ENCODE peak calls at places on chromosomes 3 and 15, in five cellular contexts. R, W, H, L and X are unnamed samples.
A peak's percentile ranks its signal among the peaks of the same experiment; 100 is the strongest.

GRCh38 chr3:138945646-138946553 is 1.0 kb downstream of the FOXL2 start:
- DNase-seq in R (no peak), W (peak; percentile 23), H (no peak), L (no peak), X (peak; percentile 78)

GRCh38 chr3:43309372-43310305 is 23.3 kb downstream of the SNRK start:
- DNase-seq in R (no peak), W (no peak), H (no peak), L (no peak), X (no peak)

GRCh38 chr15:68817304-68818087 is 3.2 kb downstream of the ANP32A start:
- DNase-seq in R (peak; percentile 42), W (peak; percentile 58), H (no peak), L (peak; percentile 79), X (peak; percentile 80)

GRCh38 chr3:29771602-29772001 is 490.7 kb downstream of the RBMS3 start:
- DNase-seq in R (no peak), W (no peak), H (no peak), L (no peak), X (peak; percentile 21)

GRCh38 chr3:110984456-110985250 is 87.0 kb upstream of the NECTIN3 start:
- DNase-seq in R (no peak), W (no peak), H (no peak), L (no peak), X (no peak)

GRCh38 chr3:8794247-8794646 is 24.8 kb upstream of the OXTR start:
- DNase-seq in R (no peak), W (no peak), H (no peak), L (no peak), X (peak; percentile 31)

GRCh38 chr3:73449774-73450173 is 175.0 kb downstream of the PDZRN3 start:
- DNase-seq in R (no peak), W (no peak), H (no peak), L (no peak), X (no peak)

GRCh38 chr15:72588096-72588495 is 66.4 kb upstream of the GOLGA6B start:
- DNase-seq in R (no peak), W (no peak), H (no peak), L (no peak), X (no peak)

GRCh38 chr15:55183679-55184078 is 13.1 kb downstream of the RSL24D1 start:
- DNase-seq in R (no peak), W (peak; percentile 17), H (no peak), L (no peak), X (no peak)

GRCh38 chr15:67413770-67414429 is 107.0 kb upstream of the C15orf61 start:
- DNase-seq in R (no peak), W (peak; percentile 68), H (no peak), L (peak; percentile 85), X (no peak)

GRCh38 chr3:187841552-187841951 is 96.3 kb upstream of the BCL6 start:
- DNase-seq in R (peak; percentile 36), W (peak; percentile 17), H (no peak), L (peak; percentile 28), X (no peak)

GRCh38 chr15:41336549-41336948 is 3.9 kb downstream of the NUSAP1 start:
- DNase-seq in R (no peak), W (no peak), H (no peak), L (no peak), X (no peak)

GRCh38 chr15:41332788-41333527 is at the start of gene NUSAP1:
- DNase-seq in R (no peak), W (no peak), H (no peak), L (no peak), X (no peak)

GRCh38 chr15:41337047-41337446 is 4.4 kb downstream of the NUSAP1 start:
- DNase-seq in R (no peak), W (no peak), H (no peak), L (no peak), X (no peak)

GRCh38 chr15:41331833-41332787 is at the start of gene OIP5:
- DNase-seq in R (peak; percentile 99), W (peak; percentile 100), H (peak; percentile 98), L (peak; percentile 100), X (peak; percentile 100)

DNA sequence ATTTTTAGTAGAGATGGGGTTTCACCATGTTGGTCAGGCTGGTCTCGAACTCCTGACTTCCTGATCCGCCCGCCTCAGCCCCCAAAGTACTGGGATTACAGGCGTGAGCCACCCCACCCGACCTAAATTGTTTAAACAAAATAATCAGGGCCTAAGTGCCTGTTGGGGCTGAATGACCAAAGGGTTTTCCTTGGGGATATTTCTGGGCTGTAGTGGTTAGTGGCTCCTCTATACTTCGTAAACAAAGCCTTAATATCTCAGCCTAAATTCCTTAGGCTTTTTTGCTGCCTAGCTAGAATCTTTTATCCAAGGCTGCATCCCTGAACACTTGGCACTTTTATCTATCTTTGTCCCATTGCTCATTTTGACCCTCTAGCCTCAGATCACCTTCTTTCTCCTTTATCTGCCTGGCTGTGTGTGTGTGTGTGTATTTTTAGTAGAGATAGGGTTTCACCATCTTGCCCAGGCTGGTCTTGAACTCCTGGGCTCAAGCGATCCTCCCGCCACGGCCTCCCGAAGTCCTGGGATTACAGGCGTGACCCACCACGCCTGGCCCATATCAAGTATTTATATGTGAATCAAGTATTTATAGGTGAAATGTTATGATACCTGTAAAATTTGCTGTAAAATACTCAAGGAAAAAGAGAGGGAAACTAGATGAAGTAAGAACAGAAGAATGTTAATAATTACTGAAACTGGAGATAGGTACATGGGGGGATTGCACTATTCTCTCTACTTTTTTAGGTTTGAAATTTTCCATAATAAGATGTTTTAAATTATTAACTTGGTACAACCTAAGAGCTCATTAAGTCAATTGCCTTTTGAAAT is 1.8 kb downstream of the NUSAP1 start:
- DNase-seq in R (no peak), W (no peak), H (no peak), L (no peak), X (peak; percentile 3)
- H3K4me3 ChIP-seq in R (peak overlapping the region; percentile 71), W (no peak overlapping the region), H (no peak overlapping the region), L (no peak overlapping the region), X (peak overlapping the region; percentile 2)

DNA sequence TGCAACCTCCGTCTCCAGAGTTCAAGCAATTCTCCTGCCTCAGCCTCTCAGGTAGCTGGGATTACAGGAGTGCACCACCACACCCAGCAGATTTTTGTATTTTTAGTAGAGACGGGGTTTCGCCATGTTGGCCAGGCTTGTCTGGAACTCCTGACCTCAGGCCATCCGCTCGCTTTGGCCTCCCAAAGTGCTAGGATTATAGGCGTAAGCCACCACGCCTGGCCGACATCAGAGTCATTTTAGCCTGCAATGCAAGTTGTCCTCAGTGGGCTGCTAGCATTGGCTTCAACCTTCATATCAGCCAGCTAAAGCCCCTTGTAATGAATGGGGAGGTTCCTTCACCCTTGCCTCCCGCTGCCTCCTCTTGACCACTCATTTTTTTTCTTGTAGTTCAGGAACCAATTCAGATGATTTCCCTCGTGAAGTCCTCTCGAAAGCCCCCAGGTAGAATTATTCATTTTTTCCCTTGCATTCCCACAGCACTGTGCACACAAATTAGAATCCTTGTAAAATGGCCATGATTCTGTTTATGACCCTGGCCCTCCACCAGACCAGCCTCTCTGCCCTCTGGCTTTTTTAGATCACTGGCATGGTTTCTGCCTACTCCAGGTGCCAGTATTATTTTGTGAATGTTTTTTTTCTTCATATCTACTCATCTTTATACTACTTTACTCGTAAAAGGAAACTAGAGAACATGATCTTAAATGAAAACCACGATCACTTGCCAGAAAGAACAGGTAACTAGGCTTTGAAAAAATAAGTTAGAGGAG is 29.1 kb downstream of the FLNB start:
- DNase-seq in R (no peak), W (no peak), H (no peak), L (no peak), X (no peak)
- H2BK5ac ChIP-seq in R (peak overlapping the region; percentile 19), W (no peak overlapping the region), H (peak overlapping the region; percentile 67), L (no peak overlapping the region), X (no peak overlapping the region)

GRCh38 chr3:62888778-62889177 is 13.6 kb upstream of the CADPS start:
- DNase-seq in R (no peak), W (no peak), H (no peak), L (no peak), X (no peak)

GRCh38 chr3:62888180-62888579 is 13.0 kb upstream of the CADPS start:
- DNase-seq in R (no peak), W (no peak), H (no peak), L (no peak), X (peak; percentile 76)

GRCh38 chr3:62892045-62892444 is 16.8 kb upstream of the CADPS start:
- DNase-seq in R (no peak), W (no peak), H (no peak), L (no peak), X (no peak)

DNA sequence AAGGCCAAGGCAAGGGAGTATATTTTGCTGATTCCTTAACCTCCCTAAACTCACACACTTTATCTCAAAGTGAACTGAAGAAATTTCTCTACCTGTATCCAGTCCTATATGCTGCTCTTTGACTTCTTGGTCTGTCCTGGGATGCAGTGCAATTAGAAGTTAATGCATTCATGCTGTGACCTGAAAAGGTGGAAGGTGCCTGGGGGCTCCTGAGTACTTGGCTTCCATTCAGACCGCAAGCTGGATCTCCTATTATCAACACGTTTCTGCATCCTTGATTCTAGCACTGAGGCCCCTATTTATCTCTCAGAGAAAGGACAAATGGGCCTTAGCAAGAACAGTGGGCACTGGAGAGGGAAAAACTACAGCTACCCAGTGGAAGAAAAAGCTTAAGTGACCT is 17.7 kb upstream of the CADPS start:
- DNase-seq in R (no peak), W (no peak), H (no peak), L (no peak), X (peak; percentile 54)
- H3K4me3 ChIP-seq in R (no peak overlapping the region), W (no peak overlapping the region), H (no peak overlapping the region), L (no peak overlapping the region), X (no peak overlapping the region)

GRCh38 chr3:134356411-134357040 is 17.7 kb downstream of the AMOTL2 start:
- DNase-seq in R (no peak), W (no peak), H (no peak), L (no peak), X (no peak)

GRCh38 chr3:134357914-134358811 is 16.1 kb downstream of the AMOTL2 start:
- DNase-seq in R (peak; percentile 51), W (peak; percentile 96), H (peak; percentile 60), L (peak; percentile 96), X (peak; percentile 98)

GRCh38 chr3:134355416-134355815 is 18.8 kb downstream of the AMOTL2 start:
- DNase-seq in R (no peak), W (no peak), H (no peak), L (no peak), X (no peak)

GRCh38 chr3:134359121-134360010 is 14.9 kb downstream of the AMOTL2 start:
- DNase-seq in R (no peak), W (no peak), H (no peak), L (no peak), X (no peak)

DNA sequence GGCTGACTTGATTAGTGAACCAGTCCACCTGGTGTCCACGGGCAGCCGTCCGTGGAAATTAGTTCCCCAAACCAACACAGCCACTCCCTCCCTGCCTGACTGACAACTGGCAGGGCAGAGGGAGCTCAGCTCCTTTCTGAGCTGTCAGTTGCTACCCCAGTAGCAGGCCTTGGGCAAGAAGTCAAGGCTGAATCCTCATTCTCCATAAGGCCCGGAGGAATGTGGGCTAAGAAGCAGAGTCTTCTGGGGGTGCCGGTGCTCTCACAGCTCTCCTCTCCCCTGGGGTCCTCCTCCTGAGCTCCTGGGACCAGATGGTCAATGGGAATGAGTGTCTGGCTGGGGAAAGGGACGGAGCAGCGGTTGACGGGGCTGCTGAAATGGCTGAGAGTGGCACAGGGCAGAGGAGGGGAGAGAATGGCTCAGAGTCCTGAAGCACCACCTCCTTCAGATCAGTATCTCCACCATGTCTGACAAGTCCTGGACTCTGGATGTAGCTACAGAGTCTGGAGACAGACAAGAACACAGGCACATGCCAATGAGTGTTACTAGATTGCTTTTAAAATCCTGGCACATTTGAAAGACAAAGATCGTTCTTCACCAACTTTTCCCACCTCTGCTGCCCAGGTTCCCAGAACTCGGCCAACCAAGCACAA is 16.9 kb downstream of the AMOTL2 start:
- DNase-seq in R (no peak), W (no peak), H (no peak), L (no peak), X (no peak)
- H2BK5ac ChIP-seq in R (no peak overlapping the region), W (peak overlapping the region; percentile 95), H (peak overlapping the region; percentile 47), L (peak overlapping the region; percentile 91), X (no peak overlapping the region)

GRCh38 chr3:15064299-15064834 is 748 bp downstream of the MRPS25 start:
- DNase-seq in R (no peak), W (peak; percentile 25), H (no peak), L (peak; percentile 43), X (peak; percentile 37)
- H3K4me3 ChIP-seq in R (peak overlapping the region; percentile 82), W (peak overlapping the region; percentile 93), H (peak overlapping the region; percentile 94), L (peak overlapping the region; percentile 89), X (peak overlapping the region; percentile 83)